ENCODE peak calls at places on chromosomes 11 and 22, in four cellular contexts. Z is M059J, B is lower leg skin, X is caudate nucleus. A is an unnamed sample.

GRCh38 chr22:48923909-48924475 is 903.7 kb downstream of the BRD1 start:
- DNase-seq in Z (no peak), B (no peak), X (no peak), A (no peak)

GRCh38 chr11:116330439-116331185 is 442.2 kb downstream of the BUD13 start:
- DNase-seq in Z (no peak), B (no peak), X (no peak), A (no peak)

GRCh38 chr11:113189909-113190667 is 124.3 kb upstream of the TTC12 start:
- DNase-seq in Z (peak; percentile 87), B (peak; percentile 68), X (no peak), A (no peak)

GRCh38 chr11:36258730-36259360 is 30.4 kb downstream of the COMMD9 start:
- DNase-seq in Z (peak; percentile 68), B (peak; percentile 29), X (no peak), A (peak; percentile 36)

GRCh38 chr11:129365816-129366215 is 9.8 kb upstream of the BARX2 start:
- DNase-seq in Z (peak; percentile 63), B (no peak), X (no peak), A (no peak)

GRCh38 chr11:613369-613968 is 2.3 kb downstream of the IRF7 start:
- DNase-seq in Z (peak; percentile 27), B (peak; percentile 65), X (no peak), A (peak; percentile 15)

GRCh38 chr11:11843642-11844041 is 1.9 kb downstream of the USP47 start:
- DNase-seq in Z (no peak), B (no peak), X (no peak), A (no peak)

GRCh38 chr11:61542024-61542461 is 33.5 kb downstream of the LRRC10B start:
- DNase-seq in Z (no peak), B (no peak), X (no peak), A (no peak)

GRCh38 chr11:111370902-111371578 is 8.0 kb downstream of the POU2AF1 start:
- DNase-seq in Z (no peak), B (no peak), X (no peak), A (no peak)

GRCh38 chr11:61777234-61778090 is 14.9 kb downstream of the TMEM258 start:
- DNase-seq in Z (no peak), B (no peak), X (no peak), A (peak; percentile 26)

GRCh38 chr11:124198852-124199389 is 15.8 kb downstream of the OR10D3 start:
- DNase-seq in Z (no peak), B (no peak), X (no peak), A (no peak)

GRCh38 chr11:104736503-104736902 is 161.8 kb downstream of the CASP12 start:
- DNase-seq in Z (no peak), B (no peak), X (no peak), A (no peak)

GRCh38 chr11:30423886-30424285 is 101.0 kb downstream of the ARL14EP start:
- DNase-seq in Z (no peak), B (no peak), X (no peak), A (no peak)

GRCh38 chr22:46293591-46294260 is 2.9 kb upstream of the GTSE1 start:
- DNase-seq in Z (no peak), B (peak; percentile 60), X (no peak), A (no peak)

GRCh38 chr22:23522642-23523251 is 57.3 kb downstream of the IGLL1 start:
- DNase-seq in Z (no peak), B (no peak), X (no peak), A (no peak)

GRCh38 chr22:44225091-44225689 is 44.5 kb downstream of the PARVG start:
- DNase-seq in Z (no peak), B (no peak), X (no peak), A (no peak)

GRCh38 chr11:101034076-101034475 is 95.5 kb downstream of the PGR start:
- DNase-seq in Z (no peak), B (peak; percentile 17), X (no peak), A (no peak)

GRCh38 chr11:19428206-19429001 is 187.7 kb upstream of the E2F8 start:
- DNase-seq in Z (peak; percentile 49), B (no peak), X (no peak), A (no peak)

GRCh38 chr22:26398741-26399153 is 30.3 kb upstream of the ASPHD2 start:
- DNase-seq in Z (peak; percentile 58), B (peak; percentile 58), X (no peak), A (peak; percentile 13)

GRCh38 chr22:17422736-17423343 is 53.6 kb downstream of the CECR2 start:
- DNase-seq in Z (no peak), B (no peak), X (no peak), A (peak; percentile 57)

GRCh38 chr11:14357843-14358728 is 897 bp downstream of the RRAS2 start:
- DNase-seq in Z (peak; percentile 80), B (no peak), X (no peak), A (no peak)

GRCh38 chr11:27012254-27012921 is 18.5 kb downstream of the FIBIN start:
- DNase-seq in Z (peak; percentile 6), B (no peak), X (no peak), A (no peak)

GRCh38 chr11:1054143-1055108 is 17.9 kb upstream of the MUC6 start:
- DNase-seq in Z (no peak), B (no peak), X (no peak), A (no peak)

GRCh38 chr22:26430600-26430999 is 1.5 kb downstream of the ASPHD2 start:
- DNase-seq in Z (no peak), B (no peak), X (no peak), A (no peak)

GRCh38 chr11:66510990-66511339 is 530 bp downstream of the BBS1 start:
- DNase-seq in Z (no peak), B (no peak), X (no peak), A (no peak)

GRCh38 chr11:122632178-122632824 is 23.2 kb upstream of the UBASH3B start:
- DNase-seq in Z (peak; percentile 36), B (no peak), X (no peak), A (no peak)

A was measured in C1 segment of cervical spinal cord.